ENCODE peak calls at places on chromosomes 4 and X, in ten cellular contexts. E is MCF 10A; C is stimulated activated CD8-positive, alpha-beta memory T cell treated with anti-CD3 and anti-CD28 coated beads, Interleukin-4, amount 100 ng/mL, for 4 hours; X is EH; D is ELR; J is activated CD4-positive, alpha-beta T cell treated with anti-CD3 and anti-CD28 coated beads for 4 hours; I is LoVo; T is astrocyte of the spinal cord; A is GM19239; K is T-helper 1 cell. P is an unnamed sample.
A peak's percentile ranks its signal among the peaks of the same experiment; 100 is the strongest.

GRCh38 chr4:41125558-41126311 is 88.6 kb downstream of the APBB2 start:
- DNase-seq in A (no peak), X (peak; percentile 55), T (peak; percentile 55), C (no peak), K (no peak), E (no peak), J (no peak), I (no peak), D (no peak), P (no peak)

GRCh38 chr4:143346208-143346607 is 9.5 kb downstream of the GAB1 start:
- DNase-seq in I (peak; percentile 33), K (no peak), T (no peak), X (no peak), E (peak; percentile 82), A (no peak), D (no peak), C (no peak), J (no peak), P (peak; percentile 97)

GRCh38 chr4:18166925-18167324 is 145.4 kb upstream of the LCORL start:
- DNase-seq in C (no peak), D (no peak), K (no peak), A (no peak), X (no peak), E (no peak), I (no peak), T (no peak), J (no peak), P (no peak)

GRCh38 chrX:47817421-47817820 is 19.3 kb upstream of the ZNF81 start:
- DNase-seq in K (no peak), T (no peak), I (no peak), E (no peak), A (no peak), J (no peak), X (no peak), C (no peak), D (no peak), P (no peak)

GRCh38 chrX:125651426-125651825 is 331.8 kb downstream of the TEX13C start:
- DNase-seq in A (no peak), K (no peak), T (peak; percentile 38), X (no peak), C (no peak), I (no peak), D (no peak), J (no peak), E (peak; percentile 24), P (peak; percentile 8)

GRCh38 chr4:100095729-100096595 is 94.3 kb downstream of the DDIT4L start:
- DNase-seq in J (peak; percentile 54), C (peak; percentile 15), K (peak; percentile 20), X (peak; percentile 77), D (peak; percentile 82), T (peak; percentile 76), I (peak; percentile 61), A (peak; percentile 17), E (peak; percentile 81), P (peak; percentile 84)

GRCh38 chrX:54482839-54483593 is 13.0 kb downstream of the FGD1 start:
- DNase-seq in K (no peak), C (no peak), E (no peak), X (peak; percentile 28), T (no peak), A (no peak), J (no peak), I (no peak), D (no peak), P (no peak)

GRCh38 chr4:67030636-67031035 is 514.7 kb downstream of the CENPC start:
- DNase-seq in I (no peak), E (no peak), K (no peak), X (no peak), T (peak; percentile 9), C (no peak), D (no peak), J (no peak), A (no peak), P (peak; percentile 78)

GRCh38 chr4:169205146-169205806 is 65.5 kb downstream of the SH3RF1 start:
- DNase-seq in T (no peak), E (no peak), K (no peak), X (no peak), C (no peak), I (no peak), A (no peak), J (no peak), D (no peak), P (no peak)

GRCh38 chr4:172088556-172088955 is 275.4 kb downstream of the GALNTL6 start:
- DNase-seq in J (no peak), K (no peak), A (no peak), D (no peak), I (no peak), C (no peak), T (no peak), X (no peak), E (no peak), P (no peak)

GRCh38 chr4:39237179-39237578 is 54.9 kb downstream of the WDR19 start:
- DNase-seq in I (no peak), K (no peak), T (no peak), D (no peak), A (no peak), E (peak; percentile 2), C (no peak), J (no peak), X (no peak), P (no peak)

GRCh38 chr4:175542787-175543186 is 269.3 kb downstream of the GPM6A start:
- DNase-seq in A (no peak), I (no peak), J (no peak), E (peak; percentile 34), C (no peak), X (peak; percentile 16), D (no peak), T (no peak), K (no peak), P (no peak)

GRCh38 chr4:175891863-175892262 is 79.8 kb upstream of the GPM6A start:
- DNase-seq in T (peak; percentile 43), D (peak; percentile 57), I (peak; percentile 52), K (no peak), A (no peak), X (peak; percentile 15), J (no peak), E (peak; percentile 49), C (no peak), P (peak; percentile 39)

GRCh38 chr4:168408620-168409019 is 71.7 kb downstream of the DDX60L start:
- DNase-seq in E (peak; percentile 86), J (no peak), X (peak; percentile 98), C (no peak), A (no peak), T (peak; percentile 96), I (peak; percentile 25), D (peak; percentile 91), K (no peak), P (peak; percentile 93)

GRCh38 chr4:127505203-127505602 is 127.6 kb upstream of the INTU start:
- DNase-seq in I (no peak), K (no peak), X (peak; percentile 41), D (peak; percentile 19), T (peak; percentile 89), E (peak; percentile 47), J (no peak), A (no peak), C (no peak), P (peak; percentile 30)